ENCODE peak calls at places on chromosomes 3 and 15, in seven cellular contexts. X, P, W, F, Y, K and M are unnamed samples.

GRCh38 chr3:4996223-4996765 is 17.1 kb downstream of the BHLHE40 start:
- DNase-seq in X (no peak), P (no peak), W (no peak), F (no peak), Y (no peak), K (no peak), M (no peak)

GRCh38 chr3:120642368-120642948 is 39.6 kb downstream of the HGD start:
- DNase-seq in X (no peak), P (no peak), W (no peak), F (peak; percentile 42), Y (no peak), K (no peak), M (no peak)

GRCh38 chr3:150722267-150722666 is 18.5 kb upstream of the ERICH6 start:
- DNase-seq in X (no peak), P (no peak), W (no peak), F (no peak), Y (no peak), K (no peak), M (no peak)

GRCh38 chr15:92714457-92715401 is 59.2 kb upstream of the FAM174B start:
- DNase-seq in X (peak; percentile 81), P (peak; percentile 49), W (peak; percentile 90), F (peak; percentile 74), Y (peak; percentile 62), K (peak; percentile 71), M (peak; percentile 84)

GRCh38 chr3:114361391-114361790 is 67.6 kb downstream of the TIGIT start:
- DNase-seq in X (no peak), P (no peak), W (no peak), F (no peak), Y (no peak), K (no peak), M (no peak)

GRCh38 chr3:39254806-39255449 is 24.9 kb downstream of the CX3CR1 start:
- DNase-seq in X (no peak), P (no peak), W (no peak), F (peak; percentile 50), Y (no peak), K (no peak), M (no peak)

GRCh38 chr15:28861031-28861534 is 12.6 kb upstream of the GOLGA6L7 start:
- DNase-seq in X (no peak), P (no peak), W (no peak), F (no peak), Y (no peak), K (no peak), M (no peak)

GRCh38 chr3:125960456-125961288 is 8.3 kb upstream of the ROPN1B start:
- DNase-seq in X (no peak), P (no peak), W (no peak), F (no peak), Y (no peak), K (no peak), M (no peak)

GRCh38 chr3:50353231-50354004 is 2.8 kb downstream of the CYB561D2 start:
- DNase-seq in X (no peak), P (no peak), W (no peak), F (no peak), Y (no peak), K (no peak), M (no peak)

GRCh38 chr3:50351318-50351687 is 641 bp downstream of the CYB561D2 start:
- DNase-seq in X (no peak), P (no peak), W (no peak), F (no peak), Y (no peak), K (no peak), M (no peak)

GRCh38 chr3:50354186-50354764 is 3.6 kb downstream of the CYB561D2 start:
- DNase-seq in X (no peak), P (no peak), W (no peak), F (no peak), Y (no peak), K (no peak), M (no peak)

GRCh38 chr3:50350527-50351317 is at the start of the genes CYB561D2 and NPRL2:
- DNase-seq in X (peak; percentile 95), P (peak; percentile 87), W (peak; percentile 98), F (peak; percentile 90), Y (peak; percentile 99), K (peak; percentile 96), M (peak; percentile 79)

DNA sequence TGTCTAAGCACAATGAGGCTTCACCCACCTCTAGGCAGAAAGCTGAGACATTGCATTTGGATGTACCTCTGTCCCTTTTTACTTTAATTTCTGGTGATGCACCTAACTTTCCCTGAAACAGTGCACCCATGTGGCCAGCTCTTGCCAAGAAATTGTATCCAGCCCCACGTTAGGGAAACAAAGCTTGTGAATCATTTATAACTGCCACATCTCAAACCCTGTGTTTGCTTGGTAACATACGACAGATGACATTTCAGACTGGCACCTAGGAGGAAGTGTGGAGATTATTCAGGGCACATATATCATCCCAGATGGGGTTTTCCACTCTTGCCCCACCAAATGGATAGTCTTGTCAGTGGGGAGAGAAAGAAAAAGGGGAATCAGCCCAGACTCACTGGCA is 2.1 kb downstream of the CYB561D2 start:
- DNase-seq in X (no peak), P (no peak), W (no peak), F (no peak), Y (no peak), K (no peak), M (no peak)
- TF ChIP-seq CTCF in X (no peak), P (no peak), W (no peak), F (peak; percentile 33), Y (peak; percentile 17), K (peak; percentile 40), M (no peak)

DNA sequence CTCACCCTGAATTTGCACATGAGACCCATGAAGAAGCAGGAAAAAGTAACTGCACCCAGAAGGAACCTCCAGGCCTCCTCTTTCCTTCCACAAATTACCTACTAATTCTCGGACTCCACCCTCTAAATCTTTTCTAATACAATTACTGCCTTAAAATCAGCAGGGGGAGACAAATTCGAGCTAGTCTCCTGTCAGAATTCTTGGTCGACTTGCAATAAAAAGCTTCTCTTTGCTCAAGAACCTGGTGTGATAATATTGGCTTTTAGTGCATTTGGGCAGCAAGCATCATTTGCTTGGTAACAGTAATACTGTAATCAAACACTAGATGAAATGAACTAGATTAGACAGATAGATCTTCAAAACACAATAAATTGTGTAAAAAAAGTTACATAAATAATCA is 281.9 kb downstream of the RAP2B start:
- DNase-seq in X (peak; percentile 8), P (no peak), W (no peak), F (peak; percentile 15), Y (no peak), K (no peak), M (no peak)
- TF ChIP-seq CTCF in X (no peak), P (no peak), W (no peak), F (peak; percentile 32), Y (peak; percentile 28), K (peak; percentile 50), M (no peak)

DNA sequence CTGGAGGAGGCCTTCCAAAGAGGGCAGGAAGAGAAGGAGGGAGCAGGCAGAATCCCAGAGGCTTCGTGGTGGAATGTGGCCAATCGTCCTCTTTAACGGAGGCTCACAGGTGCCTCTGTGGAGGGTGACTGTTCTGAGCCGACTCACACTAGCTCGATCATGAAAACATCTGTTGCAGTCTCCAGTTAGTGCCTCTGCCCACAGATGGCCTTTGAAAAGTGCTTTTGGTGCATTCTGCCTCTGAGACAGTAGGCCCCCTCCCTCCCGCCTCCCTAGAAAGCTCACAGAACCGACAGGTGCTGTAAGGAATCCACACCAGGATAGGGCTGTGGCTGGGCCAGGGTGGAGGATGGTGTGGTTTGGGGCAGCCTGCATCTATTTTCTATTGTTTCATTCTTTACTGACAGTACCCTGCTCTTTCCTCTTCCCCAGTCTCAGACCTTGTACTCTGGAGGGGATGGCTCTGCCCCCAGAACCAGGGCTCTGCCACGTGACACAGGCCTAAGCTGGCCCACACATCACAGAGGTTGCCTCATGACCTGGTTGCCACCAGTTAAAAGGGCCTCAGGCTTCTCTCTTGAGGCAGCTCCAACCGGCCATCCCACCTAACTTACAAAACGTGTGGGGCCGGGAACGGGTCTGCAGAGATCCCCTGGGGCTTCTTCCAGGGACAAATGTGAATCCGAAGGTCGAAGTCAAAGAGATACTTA is 27.2 kb upstream of the PIGZ start:
- DNase-seq in X (no peak), P (no peak), W (no peak), F (no peak), Y (no peak), K (no peak), M (no peak)
- TF ChIP-seq CTCF in X (no peak), P (no peak), W (no peak), F (no peak), Y (no peak), K (no peak), M (no peak)

GRCh38 chr3:116566478-116566960 is 121.2 kb upstream of the LSAMP start:
- DNase-seq in X (no peak), P (no peak), W (no peak), F (no peak), Y (no peak), K (no peak), M (no peak)

DNA sequence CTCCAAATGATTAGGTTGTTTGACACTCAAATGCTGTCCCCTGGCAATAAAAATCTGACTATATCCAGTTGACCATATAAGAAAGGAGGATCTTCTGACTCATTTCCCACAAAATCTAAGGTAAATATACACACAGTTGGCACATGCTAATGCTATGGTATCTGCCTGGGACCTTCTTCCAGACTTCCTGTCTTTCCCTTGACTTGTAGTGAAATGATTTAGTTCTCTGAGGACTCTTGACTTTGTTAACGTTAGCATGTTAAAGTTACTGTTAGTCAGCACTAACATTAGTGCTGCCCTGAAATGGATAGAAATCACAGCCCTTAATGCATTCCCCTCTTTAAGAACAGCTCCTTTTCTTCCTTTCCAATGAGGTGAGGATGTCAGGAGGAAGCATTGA is 124.3 kb upstream of the LSAMP start:
- DNase-seq in X (no peak), P (no peak), W (no peak), F (no peak), Y (no peak), K (no peak), M (no peak)
- TF ChIP-seq CTCF in X (no peak), P (no peak), W (no peak), F (no peak), Y (no peak), K (no peak), M (no peak)